ENCODE peak calls at places on chromosome 13, in seven cellular contexts. I is NCI-H1092 treated with DMSO at 0.1 percent for 48 hours, T is thoracic aorta, M is H4, O is NCI-H774, V is caudate nucleus, N is nephron progenitor cell. B is an unnamed sample.

GRCh38 chr13:100608906-100609305 is 20.3 kb upstream of the GGACT start:
- DNase-seq in I (no peak), T (no peak), M (peak; percentile 5), O (no peak), V (no peak), N (no peak), B (no peak)

GRCh38 chr13:57716295-57716694 is 84.8 kb downstream of the PCDH17 start:
- DNase-seq in I (peak; percentile 29), T (no peak), M (no peak), O (no peak), V (no peak), N (no peak), B (no peak)

GRCh38 chr13:32254916-32255743 is 60.0 kb downstream of the ZAR1L start:
- DNase-seq in I (no peak), T (no peak), M (no peak), O (no peak), V (no peak), N (no peak), B (no peak)

GRCh38 chr13:33164331-33164730 is 121.2 kb downstream of the STARD13 start:
- DNase-seq in I (no peak), T (no peak), M (no peak), O (no peak), V (no peak), N (no peak), B (peak; percentile 71)

GRCh38 chr13:50357586-50358118 is 342.4 kb downstream of the KCNRG start:
- DNase-seq in I (peak; percentile 48), T (no peak), M (peak; percentile 87), O (peak; percentile 49), V (no peak), N (peak; percentile 10), B (peak; percentile 63)

GRCh38 chr13:50908371-50908770 is 1.2 kb upstream of the RNASEH2B start:
- DNase-seq in I (no peak), T (no peak), M (no peak), O (no peak), V (no peak), N (no peak), B (no peak)

GRCh38 chr13:32737111-32737571 is 150.9 kb downstream of the PDS5B start:
- DNase-seq in I (no peak), T (no peak), M (no peak), O (no peak), V (no peak), N (no peak), B (peak; percentile 64)

GRCh38 chr13:114095486-114095885 is 36.9 kb downstream of the RASA3 start:
- DNase-seq in I (no peak), T (no peak), M (no peak), O (no peak), V (no peak), N (no peak), B (no peak)

GRCh38 chr13:46804391-46804815 is 7.4 kb upstream of the ESD start:
- DNase-seq in I (no peak), T (no peak), M (peak; percentile 50), O (no peak), V (no peak), N (no peak), B (peak; percentile 53)

GRCh38 chr13:48160879-48161278 is 66.0 kb upstream of the MED4 start:
- DNase-seq in I (no peak), T (no peak), M (peak; percentile 21), O (no peak), V (no peak), N (no peak), B (peak; percentile 33)

GRCh38 chr13:108104736-108105135 is 110.6 kb downstream of the LIG4 start:
- DNase-seq in I (no peak), T (no peak), M (no peak), O (no peak), V (no peak), N (no peak), B (no peak)

GRCh38 chr13:74335370-74335769 is 201.2 kb upstream of the KLF12 start:
- DNase-seq in I (no peak), T (no peak), M (no peak), O (no peak), V (no peak), N (no peak), B (no peak)

GRCh38 chr13:76886292-76887061 is at the start of gene KCTD12:
- DNase-seq in I (peak; percentile 78), T (peak; percentile 59), M (peak; percentile 38), O (peak; percentile 58), V (peak; percentile 76), N (peak; percentile 86), B (peak; percentile 89)

GRCh38 chr13:71801781-71802180 is 65.2 kb downstream of the DACH1 start:
- DNase-seq in I (peak; percentile 88), T (no peak), M (no peak), O (no peak), V (no peak), N (no peak), B (no peak)

GRCh38 chr13:72062566-72062965 is 195.6 kb upstream of the DACH1 start:
- DNase-seq in I (no peak), T (no peak), M (peak; percentile 73), O (no peak), V (no peak), N (no peak), B (no peak)

GRCh38 chr13:50512602-50513527 is 330.6 kb downstream of the DLEU7 start:
- DNase-seq in I (peak; percentile 49), T (no peak), M (peak; percentile 60), O (no peak), V (peak; percentile 9), N (peak; percentile 38), B (peak; percentile 67)

GRCh38 chr13:25678398-25678797 is 306.6 kb downstream of the ATP8A2 start:
- DNase-seq in I (no peak), T (no peak), M (no peak), O (no peak), V (no peak), N (no peak), B (no peak)